ENCODE peak calls at places on chromosomes 5 and 9, in six cellular contexts. A is GM23248, G is OCI-LY7, M is hepatocyte, K is neural progenitor cell, X is SK-N-SH. S is an unnamed sample.

GRCh38 chr5:122919969-122920368 is 74.6 kb downstream of the SNX24 start:
- DNase-seq in M (no peak), G (no peak), K (no peak), X (no peak), A (no peak), S (no peak)

GRCh38 chr9:73980754-73981153 is 516.4 kb upstream of the RORB start:
- DNase-seq in X (no peak), K (no peak), M (no peak), G (no peak), A (no peak), S (no peak)

GRCh38 chr5:139975942-139976341 is 67.2 kb downstream of the NRG2 start:
- DNase-seq in X (no peak), K (no peak), M (no peak), A (no peak), G (no peak), S (no peak)

GRCh38 chr9:108844391-108844790 is 11.4 kb downstream of the ACTL7B start:
- DNase-seq in G (no peak), M (no peak), A (no peak), X (no peak), K (no peak), S (no peak)

GRCh38 chr9:14478175-14479165 is 164.5 kb upstream of the NFIB start:
- DNase-seq in X (no peak), G (no peak), M (no peak), K (no peak), A (peak), S (no peak)

GRCh38 chr5:147290261-147290660 is 55.4 kb downstream of the STK32A start:
- DNase-seq in K (peak), M (no peak), A (no peak), X (no peak), G (no peak), S (no peak)

GRCh38 chr9:122134822-122135528 is 24.6 kb downstream of the NDUFA8 start:
- DNase-seq in X (no peak), M (no peak), A (peak), K (peak), G (no peak), S (no peak)

GRCh38 chr9:37364751-37365360 is 57.6 kb upstream of the GRHPR start:
- DNase-seq in M (no peak), G (peak), X (no peak), K (no peak), A (peak), S (no peak)

GRCh38 chr9:36092014-36092413 is 44.5 kb upstream of the GLIPR2 start:
- DNase-seq in M (no peak), K (no peak), G (no peak), X (no peak), A (no peak), S (no peak)

GRCh38 chr9:100718717-100719116 is 140.8 kb downstream of the CAVIN4 start:
- DNase-seq in G (no peak), X (no peak), M (no peak), K (no peak), A (no peak), S (no peak)
- TF ChIP-seq EZH2phosphoT487 in G (no peak), X (no peak), M (no peak), K (no peak), A (no peak), S (no peak)

GRCh38 chr5:141824717-141825116 is 53.5 kb downstream of the PCDH1 start:
- DNase-seq in G (no peak), X (no peak), M (no peak), K (no peak), A (no peak), S (no peak)

GRCh38 chr5:141823056-141823455 is 55.2 kb downstream of the PCDH1 start:
- DNase-seq in X (no peak), K (no peak), G (no peak), M (no peak), A (no peak), S (no peak)

GRCh38 chr5:141825241-141825671 is 53.0 kb downstream of the PCDH1 start:
- DNase-seq in G (no peak), K (no peak), A (no peak), X (peak), M (no peak), S (no peak)

GRCh38 chr5:141821430-141821925 is 56.7 kb downstream of the PCDH1 start:
- DNase-seq in X (peak), K (peak), M (peak), G (no peak), A (peak), S (peak)

DNA sequence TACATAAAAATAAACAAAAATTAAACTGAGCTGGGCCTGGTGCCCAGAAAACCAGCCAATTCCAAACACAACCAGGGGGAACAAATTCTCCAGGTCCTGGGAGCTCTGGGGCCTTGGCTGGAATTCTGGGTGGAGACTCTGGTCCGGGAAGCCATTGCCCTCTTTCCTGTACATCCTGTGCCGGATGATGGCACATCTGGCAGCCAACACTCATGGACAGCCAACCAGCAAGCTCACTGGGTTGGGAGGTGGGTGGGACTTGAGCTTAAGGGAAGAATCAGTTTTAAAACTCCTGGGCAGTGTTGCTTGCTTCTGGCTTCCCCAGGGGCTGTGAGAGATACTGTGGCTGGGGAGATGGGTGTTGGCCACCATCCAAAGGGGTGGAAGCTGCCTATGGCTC is 56.1 kb downstream of the PCDH1 start:
- DNase-seq in X (no peak), M (peak), A (peak), K (no peak), G (no peak), S (no peak)
- TF ChIP-seq EZH2phosphoT487 in X (no peak), M (no peak), A (no peak), K (no peak), G (no peak), S (no peak)

GRCh38 chr5:35091734-35092133 is 44.0 kb upstream of the AGXT2 start:
- DNase-seq in A (no peak), M (no peak), G (no peak), K (no peak), X (no peak), S (no peak)

GRCh38 chr5:35087971-35088370 is 40.2 kb upstream of the AGXT2 start:
- DNase-seq in M (no peak), G (no peak), A (peak), X (no peak), K (no peak), S (no peak)

GRCh38 chr5:35094966-35095365 is 47.2 kb upstream of the AGXT2 start:
- DNase-seq in K (no peak), M (no peak), X (no peak), G (no peak), A (no peak), S (no peak)

GRCh38 chr5:35092703-35093102 is 45.0 kb upstream of the AGXT2 start:
- DNase-seq in M (no peak), X (no peak), A (no peak), K (no peak), G (no peak), S (no peak)

GRCh38 chr5:35089688-35090314 is 42.1 kb upstream of the AGXT2 start:
- DNase-seq in K (peak), G (peak), A (peak), X (peak), M (peak), S (peak)
- TF ChIP-seq EZH2phosphoT487 in K (no peak), G (no peak), A (no peak), X (no peak), M (no peak), S (no peak)

GRCh38 chr5:5490774-5491347 is 68.4 kb downstream of the ICE1 start:
- DNase-seq in G (no peak), K (no peak), M (no peak), X (no peak), A (no peak), S (no peak)
- TF ChIP-seq EZH2phosphoT487 in G (no peak), K (no peak), M (no peak), X (no peak), A (no peak), S (no peak)

GRCh38 chr9:135887585-135888050 is 19.7 kb downstream of the CAMSAP1 start:
- DNase-seq in A (no peak), K (peak), G (peak), X (no peak), M (no peak), S (no peak)
- TF ChIP-seq EZH2phosphoT487 in A (no peak), K (no peak), G (no peak), X (no peak), M (no peak), S (no peak)

GRCh38 chr5:143562935-143563334 is 159.4 kb upstream of the NR3C1 start:
- DNase-seq in X (no peak), A (peak), K (no peak), G (no peak), M (peak), S (no peak)

GRCh38 chr5:143568105-143568504 is 164.6 kb upstream of the NR3C1 start:
- DNase-seq in K (no peak), A (no peak), X (no peak), M (no peak), G (no peak), S (no peak)

GRCh38 chr5:143564417-143564816 is 160.9 kb upstream of the NR3C1 start:
- DNase-seq in G (peak), M (no peak), K (no peak), A (no peak), X (no peak), S (no peak)

GRCh38 chr5:143569213-143569663 is 165.8 kb upstream of the NR3C1 start:
- DNase-seq in K (no peak), G (no peak), A (no peak), X (no peak), M (no peak), S (no peak)

GRCh38 chr5:143566139-143566538 is 162.7 kb upstream of the NR3C1 start:
- DNase-seq in G (no peak), A (no peak), K (no peak), X (no peak), M (no peak), S (no peak)
- TF ChIP-seq EZH2phosphoT487 in G (no peak), A (no peak), K (no peak), X (no peak), M (no peak), S (no peak)

DNA sequence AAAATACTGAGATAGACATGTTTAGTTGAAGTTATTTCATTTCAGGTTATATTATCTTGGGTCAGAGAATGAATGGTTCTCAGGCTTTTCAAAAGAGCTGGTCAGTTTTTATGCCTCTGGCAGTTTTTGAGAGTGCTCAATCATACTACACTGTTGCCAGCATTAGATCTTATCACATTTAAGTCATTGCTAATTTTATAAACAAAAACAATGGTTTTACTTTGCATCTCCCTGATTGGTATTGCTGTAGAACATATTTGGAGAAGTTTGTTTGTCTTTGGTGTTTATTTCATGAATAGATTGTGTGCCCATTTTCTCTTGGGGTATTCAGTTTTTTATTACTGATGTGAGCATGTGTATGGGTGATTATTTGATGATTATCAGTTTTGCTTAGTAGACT is 1.5 kb downstream of the CATSPER3 start:
- DNase-seq in K (no peak), X (peak), A (no peak), G (no peak), M (no peak), S (no peak)
- TF ChIP-seq EZH2phosphoT487 in K (no peak), X (no peak), A (no peak), G (no peak), M (no peak), S (no peak)

DNA sequence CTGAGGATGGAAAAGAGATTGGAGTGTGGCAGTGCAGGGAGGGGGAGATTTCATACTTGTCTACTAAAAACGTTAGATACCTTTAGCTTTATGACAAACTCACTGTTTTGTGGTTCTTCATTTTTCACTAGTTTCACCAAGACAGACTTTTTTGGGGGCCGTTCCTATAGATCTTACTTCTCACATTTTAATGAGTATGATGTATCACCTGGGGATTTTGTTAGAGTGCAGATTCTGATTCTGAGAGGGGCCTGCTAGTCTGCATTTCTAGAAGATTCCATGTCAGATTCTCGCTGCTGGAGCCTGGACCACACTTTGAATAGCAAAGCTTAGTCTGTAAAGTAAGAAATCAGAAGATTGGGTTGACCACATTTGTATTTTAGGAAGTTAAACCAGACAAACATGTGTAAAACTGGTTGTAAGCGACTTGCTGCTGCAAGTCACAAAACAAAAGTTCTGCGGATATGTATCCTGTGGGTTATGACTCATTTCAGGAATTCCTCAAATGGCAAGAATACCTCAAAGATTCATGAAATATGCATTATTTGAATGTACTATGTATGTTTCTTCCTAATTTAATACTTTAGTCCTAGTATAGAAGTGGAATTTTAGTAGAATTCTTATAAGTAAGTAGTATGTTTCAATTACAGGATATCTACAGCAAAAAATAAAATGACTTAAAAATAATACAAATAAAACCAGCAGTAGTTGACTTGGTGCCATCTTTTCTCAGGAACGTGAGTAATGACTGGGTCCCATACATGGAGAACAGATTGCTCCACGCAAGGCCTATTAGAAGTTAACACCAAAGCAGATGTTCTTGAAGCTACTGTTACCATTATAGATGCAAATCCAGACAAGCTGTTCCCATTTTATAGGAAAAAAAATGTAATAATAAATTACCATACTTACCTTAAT is 27.8 kb downstream of the NFIL3 start:
- DNase-seq in K (no peak), M (no peak), G (peak), X (no peak), A (peak), S (no peak)
- TF ChIP-seq EZH2phosphoT487 in K (no peak), M (no peak), G (no peak), X (no peak), A (no peak), S (no peak)

DNA sequence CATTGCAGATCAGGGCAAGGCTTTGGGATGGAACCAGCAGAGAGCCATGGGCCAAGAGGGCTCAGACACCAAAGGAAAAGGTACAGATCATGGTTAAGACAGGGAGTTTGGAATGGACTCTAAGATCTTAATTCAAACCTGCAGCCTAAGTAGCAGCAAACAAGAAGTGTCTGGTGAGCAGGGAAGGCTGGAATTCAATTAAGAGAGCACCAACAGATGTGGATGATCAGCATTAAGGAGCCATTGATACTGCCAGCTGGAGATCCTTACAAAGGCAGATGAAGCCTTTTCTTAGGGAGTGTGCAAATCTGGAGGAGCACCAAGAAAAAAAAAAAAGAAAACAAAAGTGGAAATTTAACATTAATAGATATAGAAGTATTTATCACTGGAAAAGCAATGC is 516.8 kb downstream of the RASEF start:
- DNase-seq in G (no peak), K (peak), M (no peak), A (no peak), X (no peak), S (no peak)
- TF ChIP-seq EZH2phosphoT487 in G (no peak), K (no peak), M (no peak), A (no peak), X (no peak), S (no peak)